ENCODE peak calls at places on chromosomes 1 and 21, in eight cellular contexts. One of them, this sample, is unnamed.

GRCh38 chr1:94875794-94876193 is 51.1 kb downstream of the CNN3 start:
- DNase-seq in GM23338: no peak
- DNase-seq in A673: no peak
- DNase-seq in CD8-positive, alpha-beta T cell: no peak
- DNase-seq in cardiac muscle cell: no peak
- DNase-seq in transverse colon: no peak
- DNase-seq in OCI-LY7: no peak
- DNase-seq in aorta: no peak
- DNase-seq in this sample: no peak

GRCh38 chr1:40638097-40639036 is 27.1 kb downstream of the RIMS3 start:
- DNase-seq in A673: no peak
- DNase-seq in OCI-LY7: no peak
- DNase-seq in aorta: peak; percentile 17
- DNase-seq in transverse colon: no peak
- DNase-seq in CD8-positive, alpha-beta T cell: no peak
- DNase-seq in cardiac muscle cell: peak; percentile 40
- DNase-seq in GM23338: peak; percentile 50
- DNase-seq in this sample: no peak

GRCh38 chr1:203215573-203215972 is 13.9 kb downstream of the CHIT1 start:
- DNase-seq in CD8-positive, alpha-beta T cell: no peak
- DNase-seq in A673: no peak
- DNase-seq in transverse colon: no peak
- DNase-seq in aorta: no peak
- DNase-seq in cardiac muscle cell: no peak
- DNase-seq in OCI-LY7: no peak
- DNase-seq in GM23338: peak; percentile 22
- DNase-seq in this sample: no peak

GRCh38 chr1:65209005-65209885 is 61.2 kb downstream of the AK4 start:
- DNase-seq in GM23338: peak; percentile 70
- DNase-seq in OCI-LY7: peak; percentile 36
- DNase-seq in transverse colon: peak; percentile 16
- DNase-seq in A673: peak; percentile 48
- DNase-seq in CD8-positive, alpha-beta T cell: no peak
- DNase-seq in aorta: no peak
- DNase-seq in cardiac muscle cell: peak; percentile 50
- DNase-seq in this sample: peak; percentile 11

GRCh38 chr1:204080163-204080903 is 7.4 kb downstream of the SOX13 start:
- DNase-seq in CD8-positive, alpha-beta T cell: no peak
- DNase-seq in A673: peak; percentile 97
- DNase-seq in transverse colon: peak; percentile 89
- DNase-seq in GM23338: peak; percentile 99
- DNase-seq in cardiac muscle cell: peak; percentile 87
- DNase-seq in aorta: peak; percentile 95
- DNase-seq in OCI-LY7: no peak
- DNase-seq in this sample: no peak

GRCh38 chr21:38768385-38769071 is 37.2 kb upstream of the ETS2 start:
- DNase-seq in transverse colon: no peak
- DNase-seq in GM23338: no peak
- DNase-seq in aorta: no peak
- DNase-seq in CD8-positive, alpha-beta T cell: no peak
- DNase-seq in OCI-LY7: peak; percentile 19
- DNase-seq in A673: no peak
- DNase-seq in cardiac muscle cell: no peak
- DNase-seq in this sample: peak; percentile 46

GRCh38 chr1:88566615-88567387 is 117.3 kb upstream of the PKN2 start:
- DNase-seq in CD8-positive, alpha-beta T cell: no peak
- DNase-seq in aorta: no peak
- DNase-seq in OCI-LY7: no peak
- DNase-seq in A673: no peak
- DNase-seq in cardiac muscle cell: no peak
- DNase-seq in transverse colon: no peak
- DNase-seq in GM23338: peak; percentile 30
- DNase-seq in this sample: no peak

GRCh38 chr1:59136541-59137335 is 160.2 kb upstream of the FGGY start:
- DNase-seq in aorta: no peak
- DNase-seq in OCI-LY7: no peak
- DNase-seq in cardiac muscle cell: no peak
- DNase-seq in transverse colon: no peak
- DNase-seq in A673: no peak
- DNase-seq in GM23338: no peak
- DNase-seq in CD8-positive, alpha-beta T cell: no peak
- DNase-seq in this sample: no peak

GRCh38 chr1:214511639-214511998 is 39.8 kb downstream of the PTPN14 start:
- DNase-seq in OCI-LY7: no peak
- DNase-seq in transverse colon: no peak
- DNase-seq in CD8-positive, alpha-beta T cell: no peak
- DNase-seq in cardiac muscle cell: no peak
- DNase-seq in A673: no peak
- DNase-seq in aorta: no peak
- DNase-seq in GM23338: no peak
- DNase-seq in this sample: no peak

GRCh38 chr1:144101397-144102050 is 129.7 kb upstream of the FAM72C start:
- DNase-seq in CD8-positive, alpha-beta T cell: peak; percentile 1
- DNase-seq in cardiac muscle cell: peak; percentile 0
- DNase-seq in OCI-LY7: no peak
- DNase-seq in A673: peak; percentile 2
- DNase-seq in transverse colon: peak; percentile 11
- DNase-seq in aorta: peak; percentile 83
- DNase-seq in GM23338: no peak
- DNase-seq in this sample: no peak

GRCh38 chr1:41640756-41641482 is 156.4 kb upstream of the EDN2 start:
- DNase-seq in cardiac muscle cell: no peak
- DNase-seq in OCI-LY7: no peak
- DNase-seq in A673: no peak
- DNase-seq in GM23338: no peak
- DNase-seq in transverse colon: peak; percentile 1
- DNase-seq in CD8-positive, alpha-beta T cell: no peak
- DNase-seq in aorta: peak; percentile 38
- DNase-seq in this sample: no peak

GRCh38 chr1:59105548-59106507 is 191.1 kb upstream of the FGGY start:
- DNase-seq in cardiac muscle cell: no peak
- DNase-seq in OCI-LY7: no peak
- DNase-seq in GM23338: no peak
- DNase-seq in aorta: no peak
- DNase-seq in transverse colon: no peak
- DNase-seq in CD8-positive, alpha-beta T cell: no peak
- DNase-seq in A673: no peak
- DNase-seq in this sample: no peak

GRCh38 chr1:24929876-24930702 is at the start of gene RUNX3:
- DNase-seq in cardiac muscle cell: peak; percentile 35
- DNase-seq in CD8-positive, alpha-beta T cell: peak; percentile 91
- DNase-seq in transverse colon: peak; percentile 83
- DNase-seq in GM23338: peak; percentile 79
- DNase-seq in OCI-LY7: peak; percentile 97
- DNase-seq in A673: peak; percentile 88
- DNase-seq in aorta: peak; percentile 88
- DNase-seq in this sample: peak; percentile 94

GRCh38 chr1:46718727-46719622 is at the start of gene EFCAB14:
- DNase-seq in cardiac muscle cell: peak; percentile 97
- DNase-seq in aorta: peak; percentile 99
- DNase-seq in OCI-LY7: peak; percentile 99
- DNase-seq in CD8-positive, alpha-beta T cell: peak; percentile 100
- DNase-seq in A673: peak; percentile 92
- DNase-seq in GM23338: peak; percentile 98
- DNase-seq in transverse colon: peak; percentile 99
- DNase-seq in this sample: peak; percentile 100

GRCh38 chr1:179121159-179121938 is 39.5 kb downstream of the TOR3A start:
- DNase-seq in cardiac muscle cell: peak; percentile 56
- DNase-seq in CD8-positive, alpha-beta T cell: peak; percentile 6
- DNase-seq in OCI-LY7: peak; percentile 63
- DNase-seq in transverse colon: peak; percentile 35
- DNase-seq in A673: peak; percentile 68
- DNase-seq in GM23338: peak; percentile 79
- DNase-seq in aorta: no peak
- DNase-seq in this sample: peak; percentile 46

GRCh38 chr1:29129916-29130315 is 6.2 kb upstream of the TMEM200B start:
- DNase-seq in OCI-LY7: no peak
- DNase-seq in cardiac muscle cell: no peak
- DNase-seq in CD8-positive, alpha-beta T cell: no peak
- DNase-seq in transverse colon: no peak
- DNase-seq in GM23338: no peak
- DNase-seq in aorta: no peak
- DNase-seq in A673: no peak
- DNase-seq in this sample: no peak

GRCh38 chr1:53736290-53736689 is 2.7 kb downstream of the GLIS1 start:
- DNase-seq in transverse colon: no peak
- DNase-seq in OCI-LY7: no peak
- DNase-seq in GM23338: no peak
- DNase-seq in cardiac muscle cell: no peak
- DNase-seq in CD8-positive, alpha-beta T cell: no peak
- DNase-seq in aorta: no peak
- DNase-seq in A673: no peak
- DNase-seq in this sample: no peak

GRCh38 chr1:56453016-56453721 is 126.2 kb downstream of the PLPP3 start:
- DNase-seq in CD8-positive, alpha-beta T cell: no peak
- DNase-seq in cardiac muscle cell: peak; percentile 71
- DNase-seq in aorta: no peak
- DNase-seq in A673: no peak
- DNase-seq in OCI-LY7: no peak
- DNase-seq in transverse colon: no peak
- DNase-seq in GM23338: peak; percentile 82
- DNase-seq in this sample: no peak

DNA sequence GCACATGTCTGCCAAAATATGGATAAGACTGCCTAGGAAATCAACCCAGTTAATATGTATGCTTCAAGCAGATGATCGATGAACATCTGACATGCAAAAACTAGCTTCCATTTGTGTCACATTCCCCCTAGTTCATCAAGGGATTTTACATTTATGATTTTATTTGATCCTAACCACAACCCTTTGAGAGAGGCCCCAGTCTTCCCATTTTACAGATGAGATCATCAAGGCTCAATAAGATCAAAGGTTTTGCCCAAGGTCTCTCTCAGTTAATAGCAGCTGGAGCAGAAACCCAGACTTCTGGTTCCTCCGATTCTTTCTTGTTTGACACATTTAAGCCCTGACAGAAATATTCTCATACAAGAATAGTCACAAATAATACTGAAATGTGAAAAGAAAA is 107.7 kb upstream of the PPP2R5A start:
- DNase-seq in GM23338: no peak
- DNase-seq in cardiac muscle cell: no peak
- DNase-seq in A673: no peak
- DNase-seq in transverse colon: no peak
- DNase-seq in aorta: no peak
- DNase-seq in OCI-LY7: no peak
- DNase-seq in CD8-positive, alpha-beta T cell: no peak
- DNase-seq in this sample: no peak
- H3K4me1 ChIP-seq in GM23338: no peaks in the 10 kb centered on the region
- H3K4me1 ChIP-seq in cardiac muscle cell: no peaks in the 10 kb centered on the region
- H3K4me1 ChIP-seq in A673: no peaks in the 10 kb centered on the region
- H3K4me1 ChIP-seq in transverse colon: no peaks in the 10 kb centered on the region
- H3K4me1 ChIP-seq in aorta: no peaks in the 10 kb centered on the region
- H3K4me1 ChIP-seq in OCI-LY7: no peaks in the 10 kb centered on the region
- H3K4me1 ChIP-seq in CD8-positive, alpha-beta T cell: no peaks in the 10 kb centered on the region
- H3K4me1 ChIP-seq in this sample: no peaks in the 10 kb centered on the region

GRCh38 chr1:55147504-55147903 is 67.7 kb downstream of the USP24 start:
- DNase-seq in GM23338: no peak
- DNase-seq in aorta: no peak
- DNase-seq in transverse colon: no peak
- DNase-seq in A673: no peak
- DNase-seq in OCI-LY7: no peak
- DNase-seq in cardiac muscle cell: no peak
- DNase-seq in CD8-positive, alpha-beta T cell: no peak
- DNase-seq in this sample: no peak
- H3K36me3 ChIP-seq in GM23338: peaks cover 21% of the 10 kb centered on the region
- H3K36me3 ChIP-seq in aorta: peaks cover 5% of the 10 kb centered on the region
- H3K36me3 ChIP-seq in transverse colon: peaks cover 53% of the 10 kb centered on the region
- H3K36me3 ChIP-seq in A673: peaks cover 54% of the 10 kb centered on the region
- H3K36me3 ChIP-seq in OCI-LY7: peaks cover 68% of the 10 kb centered on the region
- H3K36me3 ChIP-seq in cardiac muscle cell: peaks cover 52% of the 10 kb centered on the region
- H3K36me3 ChIP-seq in CD8-positive, alpha-beta T cell: peaks cover 25% of the 10 kb centered on the region
- H3K36me3 ChIP-seq in this sample: peaks cover 29% of the 10 kb centered on the region

DNA sequence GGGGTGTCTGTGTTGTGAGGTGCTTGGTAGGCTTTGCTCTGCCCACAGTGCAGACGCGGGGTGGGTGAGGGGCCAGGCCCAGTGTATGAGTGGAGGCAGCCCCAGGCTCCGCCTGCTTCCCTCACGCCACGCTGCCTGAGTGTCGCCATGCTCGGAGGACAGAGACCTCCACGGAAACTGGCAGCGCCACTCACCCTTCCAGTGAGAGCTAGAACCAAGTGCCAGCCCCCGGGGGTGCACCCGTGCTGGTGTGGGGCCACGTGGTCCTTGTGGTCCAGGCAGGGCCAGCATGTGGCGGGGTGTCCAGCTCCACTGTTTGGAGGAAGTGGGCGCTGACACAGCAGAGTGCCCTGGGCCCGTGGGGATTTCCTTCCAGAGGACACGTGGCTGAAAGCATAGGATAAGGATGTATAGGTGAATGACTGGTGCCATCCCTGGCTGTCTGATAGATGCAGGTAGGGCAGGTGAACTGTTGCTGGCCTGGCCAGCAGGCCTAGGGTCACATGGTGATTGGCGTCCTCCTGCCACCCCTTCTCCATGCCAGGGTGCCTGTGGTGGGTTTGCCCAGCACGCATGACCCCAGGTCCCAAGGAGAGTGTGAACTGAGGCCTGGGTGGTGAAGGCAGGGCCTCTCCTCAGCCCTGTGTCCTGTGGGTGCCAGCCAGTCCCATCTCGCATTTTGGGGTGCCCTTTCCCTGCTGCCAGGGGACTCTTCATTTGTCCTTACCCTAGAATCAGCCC is 3.8 kb downstream of the LRRC3 start:
- DNase-seq in cardiac muscle cell: no peak
- DNase-seq in GM23338: no peak
- DNase-seq in aorta: peak; percentile 71
- DNase-seq in A673: no peak
- DNase-seq in transverse colon: no peak
- DNase-seq in OCI-LY7: no peak
- DNase-seq in CD8-positive, alpha-beta T cell: no peak
- DNase-seq in this sample: no peak
- H3K4me1 ChIP-seq in cardiac muscle cell: peaks cover 3% of the 10 kb centered on the region
- H3K4me1 ChIP-seq in GM23338: no peaks in the 10 kb centered on the region
- H3K4me1 ChIP-seq in aorta: no peaks in the 10 kb centered on the region
- H3K4me1 ChIP-seq in A673: no peaks in the 10 kb centered on the region
- H3K4me1 ChIP-seq in transverse colon: no peaks in the 10 kb centered on the region
- H3K4me1 ChIP-seq in OCI-LY7: no peaks in the 10 kb centered on the region
- H3K4me1 ChIP-seq in CD8-positive, alpha-beta T cell: peaks cover 9% of the 10 kb centered on the region
- H3K4me1 ChIP-seq in this sample: peaks cover 13% of the 10 kb centered on the region

DNA sequence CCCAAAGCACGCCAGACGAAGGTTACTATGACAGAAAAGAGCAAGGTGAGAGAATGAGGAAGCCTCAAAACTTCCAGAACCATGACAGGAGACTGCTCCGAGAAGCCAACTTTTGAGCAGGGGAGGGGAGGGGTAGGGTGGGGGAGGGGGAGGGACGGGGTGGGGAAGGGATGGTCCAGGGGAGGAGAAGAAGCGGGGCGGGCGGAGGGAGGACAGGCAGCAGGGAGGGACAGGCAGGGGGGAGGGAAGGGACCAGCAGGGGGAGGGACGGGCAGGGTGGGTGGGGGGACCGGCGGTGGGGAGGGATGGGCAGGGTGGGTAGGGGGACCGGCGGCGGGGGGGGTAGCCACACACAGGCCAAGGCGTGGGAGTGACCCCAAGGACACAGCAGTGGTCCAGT is 2.0 kb downstream of the INTS11 start:
- DNase-seq in CD8-positive, alpha-beta T cell: no peak
- DNase-seq in aorta: no peak
- DNase-seq in A673: no peak
- DNase-seq in cardiac muscle cell: no peak
- DNase-seq in OCI-LY7: no peak
- DNase-seq in transverse colon: no peak
- DNase-seq in GM23338: no peak
- DNase-seq in this sample: no peak
- H3K36me3 ChIP-seq in CD8-positive, alpha-beta T cell: peaks cover 10% of the 10 kb centered on the region
- H3K36me3 ChIP-seq in aorta: no peaks in the 10 kb centered on the region
- H3K36me3 ChIP-seq in A673: peaks cover 32% of the 10 kb centered on the region
- H3K36me3 ChIP-seq in cardiac muscle cell: peaks cover 8% of the 10 kb centered on the region
- H3K36me3 ChIP-seq in OCI-LY7: peaks cover 53% of the 10 kb centered on the region
- H3K36me3 ChIP-seq in transverse colon: no peaks in the 10 kb centered on the region
- H3K36me3 ChIP-seq in GM23338: no peaks in the 10 kb centered on the region
- H3K36me3 ChIP-seq in this sample: peaks cover 14% of the 10 kb centered on the region